ENCODE peak calls at places on chromosomes 12 and 14, in seven cellular contexts. One of them, this sample, is unnamed.
A peak's percentile ranks its signal among the peaks of the same experiment; 100 is the strongest.

GRCh38 chr12:67772276-67773169 is 124.0 kb downstream of the DYRK2 start:
- DNase-seq in heart left ventricle: peak; percentile 66
- DNase-seq in mucosa of descending colon: no peak
- DNase-seq in adipocyte: peak; percentile 34
- DNase-seq in MM.1S: no peak
- DNase-seq in HL-60: no peak
- DNase-seq in left ventricle myocardium inferior: no peak
- DNase-seq in this sample: no peak

GRCh38 chr12:92398565-92399309 is 253.1 kb upstream of the BTG1 start:
- DNase-seq in heart left ventricle: no peak
- DNase-seq in mucosa of descending colon: no peak
- DNase-seq in adipocyte: no peak
- DNase-seq in MM.1S: no peak
- DNase-seq in HL-60: no peak
- DNase-seq in left ventricle myocardium inferior: no peak
- DNase-seq in this sample: no peak

GRCh38 chr14:97458302-97459137 is 661.3 kb downstream of the VRK1 start:
- DNase-seq in heart left ventricle: peak; percentile 33
- DNase-seq in mucosa of descending colon: peak; percentile 53
- DNase-seq in adipocyte: no peak
- DNase-seq in MM.1S: no peak
- DNase-seq in HL-60: no peak
- DNase-seq in left ventricle myocardium inferior: no peak
- DNase-seq in this sample: peak; percentile 38

GRCh38 chr14:24179961-24180726 is 8.3 kb downstream of the REC8 start:
- DNase-seq in heart left ventricle: no peak
- DNase-seq in mucosa of descending colon: no peak
- DNase-seq in adipocyte: peak; percentile 59
- DNase-seq in MM.1S: no peak
- DNase-seq in HL-60: no peak
- DNase-seq in left ventricle myocardium inferior: no peak
- DNase-seq in this sample: no peak

GRCh38 chr12:16553457-16553856 is 52.5 kb downstream of the LMO3 start:
- DNase-seq in heart left ventricle: no peak
- DNase-seq in mucosa of descending colon: no peak
- DNase-seq in adipocyte: no peak
- DNase-seq in MM.1S: no peak
- DNase-seq in HL-60: no peak
- DNase-seq in left ventricle myocardium inferior: no peak
- DNase-seq in this sample: no peak

GRCh38 chr14:32571995-32572866 is 243.1 kb downstream of the AKAP6 start:
- DNase-seq in heart left ventricle: no peak
- DNase-seq in mucosa of descending colon: peak; percentile 80
- DNase-seq in adipocyte: no peak
- DNase-seq in MM.1S: no peak
- DNase-seq in HL-60: no peak
- DNase-seq in left ventricle myocardium inferior: no peak
- DNase-seq in this sample: no peak

GRCh38 chr14:93708311-93708734 is 80.0 kb downstream of the PRIMA1 start:
- DNase-seq in heart left ventricle: no peak
- DNase-seq in mucosa of descending colon: peak; percentile 10
- DNase-seq in adipocyte: no peak
- DNase-seq in MM.1S: no peak
- DNase-seq in HL-60: no peak
- DNase-seq in left ventricle myocardium inferior: no peak
- DNase-seq in this sample: no peak

GRCh38 chr12:49043856-49044258 is 16.7 kb downstream of the KMT2D start:
- DNase-seq in heart left ventricle: peak; percentile 66
- DNase-seq in mucosa of descending colon: peak; percentile 68
- DNase-seq in adipocyte: peak; percentile 57
- DNase-seq in MM.1S: peak; percentile 58
- DNase-seq in HL-60: peak; percentile 86
- DNase-seq in left ventricle myocardium inferior: peak; percentile 50
- DNase-seq in this sample: peak; percentile 60

GRCh38 chr12:132127041-132127440 is 17.1 kb downstream of the DDX51 start:
- DNase-seq in heart left ventricle: no peak
- DNase-seq in mucosa of descending colon: no peak
- DNase-seq in adipocyte: no peak
- DNase-seq in MM.1S: no peak
- DNase-seq in HL-60: no peak
- DNase-seq in left ventricle myocardium inferior: no peak
- DNase-seq in this sample: no peak

DNA sequence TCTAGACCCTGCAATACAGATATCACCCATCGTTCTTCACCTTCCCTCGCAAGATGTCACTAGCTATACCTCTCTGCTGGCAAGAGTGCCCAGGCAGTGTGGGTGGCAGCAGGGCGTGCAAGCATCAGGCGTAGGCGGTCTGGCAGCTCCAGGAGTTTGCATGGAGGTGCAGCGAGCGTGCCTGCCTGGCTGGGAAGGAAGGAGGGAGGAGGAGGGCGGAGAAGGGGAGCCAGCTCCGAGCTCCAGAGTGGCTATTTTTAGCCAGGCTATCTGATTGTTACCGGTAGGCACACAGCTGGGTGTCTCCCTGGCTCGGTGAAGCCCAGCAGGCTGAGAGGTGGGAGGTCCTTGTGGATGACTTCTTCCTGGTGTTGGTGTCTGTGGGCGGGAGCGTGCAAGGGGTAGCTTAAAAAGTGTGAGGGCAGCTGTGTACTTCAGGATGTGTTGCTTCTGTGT is 6.2 kb downstream of the FOXJ2 start:
- DNase-seq in heart left ventricle: peak; percentile 87
- DNase-seq in mucosa of descending colon: peak; percentile 49
- DNase-seq in adipocyte: peak; percentile 71
- DNase-seq in MM.1S: no peak
- DNase-seq in HL-60: no peak
- DNase-seq in left ventricle myocardium inferior: peak; percentile 62
- DNase-seq in this sample: peak; percentile 84
- H3K4me3 ChIP-seq in heart left ventricle: no peak overlapping the region
- H3K4me3 ChIP-seq in mucosa of descending colon: no peak overlapping the region
- H3K4me3 ChIP-seq in adipocyte: peak overlapping the region; percentile 62
- H3K4me3 ChIP-seq in MM.1S: no peak overlapping the region
- H3K4me3 ChIP-seq in HL-60: no peak overlapping the region
- H3K4me3 ChIP-seq in left ventricle myocardium inferior: peak overlapping the region; percentile 97
- H3K4me3 ChIP-seq in this sample: peak overlapping the region; percentile 38

GRCh38 chr14:68957688-68958248 is 21.3 kb downstream of the ACTN1 start:
- DNase-seq in heart left ventricle: peak; percentile 23
- DNase-seq in mucosa of descending colon: no peak
- DNase-seq in adipocyte: no peak
- DNase-seq in MM.1S: no peak
- DNase-seq in HL-60: no peak
- DNase-seq in left ventricle myocardium inferior: no peak
- DNase-seq in this sample: no peak

GRCh38 chr14:68956728-68957127 is 22.4 kb downstream of the ACTN1 start:
- DNase-seq in heart left ventricle: no peak
- DNase-seq in mucosa of descending colon: no peak
- DNase-seq in adipocyte: peak; percentile 40
- DNase-seq in MM.1S: no peak
- DNase-seq in HL-60: no peak
- DNase-seq in left ventricle myocardium inferior: no peak
- DNase-seq in this sample: no peak

GRCh38 chr14:68960123-68960522 is 19.0 kb downstream of the ACTN1 start:
- DNase-seq in heart left ventricle: no peak
- DNase-seq in mucosa of descending colon: no peak
- DNase-seq in adipocyte: no peak
- DNase-seq in MM.1S: no peak
- DNase-seq in HL-60: no peak
- DNase-seq in left ventricle myocardium inferior: no peak
- DNase-seq in this sample: no peak

GRCh38 chr14:68958553-68958952 is 20.5 kb downstream of the ACTN1 start:
- DNase-seq in heart left ventricle: peak; percentile 42
- DNase-seq in mucosa of descending colon: no peak
- DNase-seq in adipocyte: no peak
- DNase-seq in MM.1S: no peak
- DNase-seq in HL-60: no peak
- DNase-seq in left ventricle myocardium inferior: no peak
- DNase-seq in this sample: no peak

DNA sequence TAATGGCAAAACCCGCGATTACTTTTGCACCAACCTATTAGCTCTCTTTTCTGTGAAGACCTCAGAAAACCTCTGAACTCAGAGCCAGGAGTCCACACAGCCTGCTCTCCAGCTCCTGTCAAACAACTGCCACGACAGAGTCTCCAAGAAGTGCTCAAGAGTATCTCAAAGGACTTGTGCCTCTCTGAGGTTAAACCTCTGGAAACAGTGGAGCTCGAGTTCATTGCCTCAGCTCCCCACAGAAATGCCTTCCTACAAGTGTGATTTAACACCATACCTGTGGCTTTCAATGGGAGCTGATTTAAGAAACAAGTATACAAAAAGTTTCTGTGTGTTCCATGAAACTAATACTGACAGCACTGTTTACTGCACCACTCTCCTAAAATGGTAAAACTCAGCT is 20.1 kb downstream of the ACTN1 start:
- DNase-seq in heart left ventricle: peak; percentile 14
- DNase-seq in mucosa of descending colon: no peak
- DNase-seq in adipocyte: no peak
- DNase-seq in MM.1S: no peak
- DNase-seq in HL-60: no peak
- DNase-seq in left ventricle myocardium inferior: no peak
- DNase-seq in this sample: no peak
- H3K4me3 ChIP-seq in heart left ventricle: no peak overlapping the region
- H3K4me3 ChIP-seq in mucosa of descending colon: no peak overlapping the region
- H3K4me3 ChIP-seq in adipocyte: no peak overlapping the region
- H3K4me3 ChIP-seq in MM.1S: no peak overlapping the region
- H3K4me3 ChIP-seq in HL-60: no peak overlapping the region
- H3K4me3 ChIP-seq in left ventricle myocardium inferior: peak overlapping the region; percentile 22
- H3K4me3 ChIP-seq in this sample: no peak overlapping the region

GRCh38 chr14:90523961-90524875 is 127.4 kb downstream of the CALM1 start:
- DNase-seq in heart left ventricle: no peak
- DNase-seq in mucosa of descending colon: no peak
- DNase-seq in adipocyte: no peak
- DNase-seq in MM.1S: no peak
- DNase-seq in HL-60: no peak
- DNase-seq in left ventricle myocardium inferior: no peak
- DNase-seq in this sample: no peak

GRCh38 chr14:90523544-90523943 is 126.7 kb downstream of the CALM1 start:
- DNase-seq in heart left ventricle: no peak
- DNase-seq in mucosa of descending colon: no peak
- DNase-seq in adipocyte: peak; percentile 54
- DNase-seq in MM.1S: no peak
- DNase-seq in HL-60: no peak
- DNase-seq in left ventricle myocardium inferior: no peak
- DNase-seq in this sample: no peak

GRCh38 chr14:90521930-90522483 is 125.2 kb downstream of the CALM1 start:
- DNase-seq in heart left ventricle: peak; percentile 26
- DNase-seq in mucosa of descending colon: no peak
- DNase-seq in adipocyte: no peak
- DNase-seq in MM.1S: no peak
- DNase-seq in HL-60: no peak
- DNase-seq in left ventricle myocardium inferior: no peak
- DNase-seq in this sample: no peak

GRCh38 chr14:90521121-90521929 is 124.5 kb downstream of the CALM1 start:
- DNase-seq in heart left ventricle: peak; percentile 47
- DNase-seq in mucosa of descending colon: no peak
- DNase-seq in adipocyte: peak; percentile 33
- DNase-seq in MM.1S: no peak
- DNase-seq in HL-60: no peak
- DNase-seq in left ventricle myocardium inferior: no peak
- DNase-seq in this sample: peak; percentile 55

DNA sequence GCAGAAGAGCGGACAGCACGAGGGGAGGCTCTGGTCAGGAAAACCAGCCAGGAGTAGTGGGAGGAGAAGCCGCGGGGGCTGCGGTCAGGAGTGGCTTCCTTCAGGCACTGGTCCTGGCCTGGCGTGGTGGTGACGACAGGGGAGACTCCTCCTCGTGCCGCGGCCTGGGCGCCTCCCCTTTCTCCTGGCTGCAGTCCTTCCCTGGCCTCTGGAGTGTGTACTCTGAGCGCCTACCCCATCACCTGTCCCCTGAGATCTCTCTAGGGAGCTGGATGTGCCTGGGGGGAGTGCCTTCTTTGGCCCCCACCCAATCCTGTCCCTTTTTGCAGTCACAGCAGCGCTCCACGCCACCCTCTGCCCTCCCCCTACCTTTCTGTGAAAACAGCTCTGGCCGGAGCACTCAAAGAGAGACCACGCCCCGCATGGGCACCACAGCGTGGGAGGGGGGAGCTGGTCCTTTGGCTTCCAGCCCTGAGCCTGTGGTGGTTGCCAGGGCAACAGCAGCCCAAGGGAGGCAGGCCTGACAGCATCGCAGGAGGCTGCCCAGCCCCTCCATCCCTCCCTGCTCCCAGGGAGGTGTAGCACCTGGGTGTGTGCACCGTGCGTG is 125.9 kb downstream of the CALM1 start:
- DNase-seq in heart left ventricle: peak; percentile 75
- DNase-seq in mucosa of descending colon: no peak
- DNase-seq in adipocyte: peak; percentile 13
- DNase-seq in MM.1S: no peak
- DNase-seq in HL-60: no peak
- DNase-seq in left ventricle myocardium inferior: peak; percentile 42
- DNase-seq in this sample: peak; percentile 67
- H3K4me3 ChIP-seq in heart left ventricle: no peak overlapping the region
- H3K4me3 ChIP-seq in mucosa of descending colon: no peak overlapping the region
- H3K4me3 ChIP-seq in adipocyte: no peak overlapping the region
- H3K4me3 ChIP-seq in MM.1S: no peak overlapping the region
- H3K4me3 ChIP-seq in HL-60: no peak overlapping the region
- H3K4me3 ChIP-seq in left ventricle myocardium inferior: no peak overlapping the region
- H3K4me3 ChIP-seq in this sample: no peak overlapping the region

GRCh38 chr12:88416786-88417185 is 163.5 kb downstream of the KITLG start:
- DNase-seq in heart left ventricle: no peak
- DNase-seq in mucosa of descending colon: no peak
- DNase-seq in adipocyte: no peak
- DNase-seq in MM.1S: no peak
- DNase-seq in HL-60: no peak
- DNase-seq in left ventricle myocardium inferior: no peak
- DNase-seq in this sample: no peak
- H3K4me3 ChIP-seq in heart left ventricle: no peak overlapping the region
- H3K4me3 ChIP-seq in mucosa of descending colon: no peak overlapping the region
- H3K4me3 ChIP-seq in adipocyte: peak overlapping the region; percentile 79
- H3K4me3 ChIP-seq in MM.1S: no peak overlapping the region
- H3K4me3 ChIP-seq in HL-60: no peak overlapping the region
- H3K4me3 ChIP-seq in left ventricle myocardium inferior: peak overlapping the region; percentile 32
- H3K4me3 ChIP-seq in this sample: no peak overlapping the region

GRCh38 chr14:35535794-35536112 is 1.8 kb downstream of the INSM2 start:
- DNase-seq in heart left ventricle: no peak
- DNase-seq in mucosa of descending colon: no peak
- DNase-seq in adipocyte: no peak
- DNase-seq in MM.1S: no peak
- DNase-seq in HL-60: no peak
- DNase-seq in left ventricle myocardium inferior: no peak
- DNase-seq in this sample: no peak
- H3K4me3 ChIP-seq in heart left ventricle: no peak overlapping the region
- H3K4me3 ChIP-seq in mucosa of descending colon: no peak overlapping the region
- H3K4me3 ChIP-seq in adipocyte: peak overlapping the region; percentile 81
- H3K4me3 ChIP-seq in MM.1S: no peak overlapping the region
- H3K4me3 ChIP-seq in HL-60: no peak overlapping the region
- H3K4me3 ChIP-seq in left ventricle myocardium inferior: peak overlapping the region; percentile 74
- H3K4me3 ChIP-seq in this sample: peak overlapping the region; percentile 81

GRCh38 chr12:103879878-103880277 is 38.8 kb upstream of the NT5DC3 start:
- DNase-seq in heart left ventricle: no peak
- DNase-seq in mucosa of descending colon: no peak
- DNase-seq in adipocyte: no peak
- DNase-seq in MM.1S: no peak
- DNase-seq in HL-60: no peak
- DNase-seq in left ventricle myocardium inferior: no peak
- DNase-seq in this sample: no peak
- H3K4me3 ChIP-seq in heart left ventricle: no peak overlapping the region
- H3K4me3 ChIP-seq in mucosa of descending colon: no peak overlapping the region
- H3K4me3 ChIP-seq in adipocyte: no peak overlapping the region
- H3K4me3 ChIP-seq in MM.1S: no peak overlapping the region
- H3K4me3 ChIP-seq in HL-60: no peak overlapping the region
- H3K4me3 ChIP-seq in left ventricle myocardium inferior: no peak overlapping the region
- H3K4me3 ChIP-seq in this sample: no peak overlapping the region